ENCODE peak calls at places on chromosomes 4 and X, in ten cellular contexts. S is tibial nerve; N is aorta; M is naive thymus-derived CD4-positive, alpha-beta T cell; F is Peyer's patch; Y is CD8-positive, alpha-beta T cell; R is GM23248; G is colonic mucosa; A is A549; P is heart left ventricle. O is an unnamed sample.

GRCh38 chr4:173880897-173881296 is 350.9 kb upstream of the HAND2 start:
- DNase-seq in S (no peak), N (no peak), M (no peak), F (no peak), Y (no peak), R (no peak), G (no peak), A (no peak), P (no peak), O (no peak)

GRCh38 chr4:46329118-46329976 is 60.6 kb downstream of the GABRA2 start:
- DNase-seq in S (peak; percentile 12), N (no peak), M (no peak), F (no peak), Y (no peak), R (peak; percentile 16), G (peak; percentile 33), A (no peak), P (no peak), O (no peak)

GRCh38 chr4:41177016-41177415 is 37.3 kb downstream of the APBB2 start:
- DNase-seq in S (no peak), N (no peak), M (no peak), F (no peak), Y (no peak), R (peak; percentile 86), G (no peak), A (no peak), P (no peak), O (no peak)

GRCh38 chrX:151984328-151984727 is 9.9 kb upstream of the GABRE start:
- DNase-seq in S (no peak), N (no peak), M (no peak), F (no peak), Y (no peak), R (peak; percentile 88), G (no peak), A (no peak), P (no peak), O (no peak)

GRCh38 chrX:39676434-39676833 is 421.3 kb downstream of the BCOR start:
- DNase-seq in S (no peak), N (no peak), M (no peak), F (no peak), Y (no peak), R (no peak), G (no peak), A (no peak), P (no peak), O (no peak)

GRCh38 chrX:23742174-23742692 is 843 bp downstream of the ACOT9 start:
- DNase-seq in S (peak; percentile 7), N (no peak), M (no peak), F (no peak), Y (no peak), R (peak; percentile 83), G (peak; percentile 35), A (peak; percentile 45), P (peak; percentile 27), O (no peak)

GRCh38 chr4:128570380-128570779 is 239.1 kb upstream of the JADE1 start:
- DNase-seq in S (peak; percentile 59), N (no peak), M (no peak), F (no peak), Y (no peak), R (peak; percentile 89), G (no peak), A (no peak), P (no peak), O (no peak)

GRCh38 chr4:11483076-11483475 is 54.4 kb upstream of the HS3ST1 start:
- DNase-seq in S (no peak), N (no peak), M (no peak), F (no peak), Y (no peak), R (no peak), G (no peak), A (no peak), P (no peak), O (no peak)

GRCh38 chr4:73344106-73344505 is 60.0 kb upstream of the ALB start:
- DNase-seq in S (no peak), N (no peak), M (no peak), F (no peak), Y (no peak), R (no peak), G (no peak), A (no peak), P (no peak), O (no peak)

GRCh38 chrX:100083146-100083715 is 326.8 kb downstream of the PCDH19 start:
- DNase-seq in S (no peak), N (no peak), M (no peak), F (no peak), Y (no peak), R (no peak), G (no peak), A (no peak), P (no peak), O (no peak)

GRCh38 chrX:103399744-103400143 is 23.4 kb downstream of the BEX3 start:
- DNase-seq in S (no peak), N (no peak), M (no peak), F (no peak), Y (no peak), R (peak; percentile 20), G (no peak), A (no peak), P (no peak), O (no peak)

GRCh38 chrX:100995469-100995868 is 26.0 kb downstream of the ARL13A start:
- DNase-seq in S (no peak), N (no peak), M (no peak), F (no peak), Y (no peak), R (peak; percentile 88), G (no peak), A (no peak), P (no peak), O (no peak)

GRCh38 chr4:32022071-32022470 is 1301.9 kb downstream of the PCDH7 start:
- DNase-seq in S (no peak), N (no peak), M (no peak), F (no peak), Y (no peak), R (no peak), G (no peak), A (peak; percentile 17), P (no peak), O (no peak)

GRCh38 chr4:187550256-187550950 is 445.2 kb upstream of the ZFP42 start:
- DNase-seq in S (no peak), N (no peak), M (no peak), F (no peak), Y (no peak), R (no peak), G (no peak), A (no peak), P (no peak), O (no peak)

GRCh38 chr4:4780634-4781287 is 78.7 kb upstream of the MSX1 start:
- DNase-seq in S (no peak), N (peak; percentile 73), M (no peak), F (no peak), Y (no peak), R (peak; percentile 87), G (no peak), A (no peak), P (no peak), O (no peak)

GRCh38 chr4:53981066-53981465 is 83.3 kb downstream of the CHIC2 start:
- DNase-seq in S (no peak), N (no peak), M (no peak), F (no peak), Y (no peak), R (no peak), G (no peak), A (no peak), P (no peak), O (no peak)

GRCh38 chr4:99205104-99205979 is 13.7 kb downstream of the ADH6 start:
- DNase-seq in S (peak; percentile 46), N (no peak), M (no peak), F (no peak), Y (no peak), R (peak; percentile 76), G (peak; percentile 39), A (no peak), P (no peak), O (no peak)

GRCh38 chr4:106315476-106315967 is 487 bp downstream of the TBCK start:
- DNase-seq in S (no peak), N (peak; percentile 47), M (no peak), F (no peak), Y (peak; percentile 44), R (peak; percentile 86), G (peak; percentile 55), A (peak; percentile 12), P (no peak), O (no peak)

DNA sequence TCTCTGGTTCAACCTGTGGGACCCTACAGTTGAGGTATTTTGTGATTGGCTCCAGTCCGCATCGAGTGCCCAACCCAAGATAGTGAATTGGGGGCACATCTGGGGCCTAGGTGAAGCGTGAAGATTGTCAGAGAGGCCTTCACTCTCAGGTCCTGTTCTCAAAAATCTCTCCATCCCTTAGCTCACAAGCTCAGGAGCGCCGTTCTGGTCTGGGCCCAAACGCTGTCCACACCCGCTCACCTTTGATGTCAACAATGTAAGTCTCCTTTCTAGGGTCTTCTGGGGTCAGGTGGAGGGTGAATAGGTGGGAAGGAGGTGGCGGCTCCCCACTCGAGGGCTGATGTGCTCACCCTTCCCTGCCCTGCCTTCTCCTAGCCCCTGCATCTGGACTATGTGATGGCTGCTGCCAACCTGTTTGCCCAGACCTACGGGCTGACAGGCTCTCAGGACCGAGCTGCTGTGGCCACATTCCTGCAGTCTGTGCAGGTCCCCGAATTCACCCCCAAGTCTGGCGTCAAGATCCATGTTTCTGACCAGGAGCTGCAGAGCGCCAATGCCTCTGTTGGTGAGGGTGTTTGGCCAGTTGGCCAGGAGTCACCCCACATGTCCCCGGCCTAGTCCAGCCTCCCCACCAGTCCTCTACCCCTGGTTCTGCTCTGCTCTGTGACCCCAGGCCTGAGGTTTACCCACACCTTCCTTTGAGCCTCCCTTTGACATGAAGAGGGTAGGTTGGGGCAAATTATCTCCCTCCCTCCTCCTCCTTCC is 7.6 kb upstream of the CDK16 start:
- DNase-seq in S (no peak), N (peak; percentile 53), M (no peak), F (no peak), Y (no peak), R (no peak), G (no peak), A (no peak), P (no peak), O (no peak)
- H3K27ac ChIP-seq in S (no peak overlapping the region), N (no peak overlapping the region), M (no peak overlapping the region), F (no peak overlapping the region), Y (no peak overlapping the region), R (no peak overlapping the region), G (no peak overlapping the region), A (no peak overlapping the region), P (no peak overlapping the region), O (no peak overlapping the region)

GRCh38 chr4:75673027-75673958 is at the start of gene G3BP2:
- DNase-seq in S (peak; percentile 91), N (peak; percentile 99), M (peak; percentile 97), F (peak; percentile 98), Y (peak; percentile 99), R (peak; percentile 99), G (peak; percentile 99), A (peak; percentile 86), P (peak; percentile 98), O (peak; percentile 95)
- H3K27ac ChIP-seq in S (peak within 1 kb of the TSS; percentile 89), N (peak within 1 kb of the TSS; percentile 85), M (peak within 1 kb of the TSS; percentile 96), F (peak within 1 kb of the TSS; percentile 96), Y (peak within 1 kb of the TSS; percentile 94), R (peak within 1 kb of the TSS; percentile 93), G (peak within 1 kb of the TSS; percentile 99), A (peak within 1 kb of the TSS; percentile 97), P (peak within 1 kb of the TSS; percentile 96), O (peak within 1 kb of the TSS; percentile 96)

GRCh38 chrX:9258346-9259104 is 206.3 kb upstream of the TBL1X start:
- DNase-seq in S (no peak), N (no peak), M (no peak), F (no peak), Y (no peak), R (no peak), G (no peak), A (no peak), P (no peak), O (no peak)
- H3K27ac ChIP-seq in S (no peak overlapping the region), N (no peak overlapping the region), M (no peak overlapping the region), F (no peak overlapping the region), Y (no peak overlapping the region), R (no peak overlapping the region), G (no peak overlapping the region), A (no peak overlapping the region), P (no peak overlapping the region), O (no peak overlapping the region)

GRCh38 chrX:19750028-19750786 is 137.2 kb downstream of the SH3KBP1 start:
- DNase-seq in S (no peak), N (no peak), M (no peak), F (no peak), Y (no peak), R (peak; percentile 7), G (no peak), A (no peak), P (no peak), O (no peak)
- H3K27ac ChIP-seq in S (no peak overlapping the region), N (no peak overlapping the region), M (peak overlapping the region; percentile 80), F (no peak overlapping the region), Y (no peak overlapping the region), R (no peak overlapping the region), G (no peak overlapping the region), A (no peak overlapping the region), P (no peak overlapping the region), O (no peak overlapping the region)